ENCODE peak calls at places on chromosome 6, in four cellular contexts. J, Y, N and M are unnamed samples.

GRCh38 chr6:127893541-127893940 is 7.3 kb downstream of the THEMIS start:
- DNase-seq in N (no peak), J (no peak), Y (no peak), M (no peak)

GRCh38 chr6:38138374-38138773 is 318.8 kb downstream of the ZFAND3 start:
- DNase-seq in J (no peak), Y (no peak), N (no peak), M (peak; percentile 72)

GRCh38 chr6:137705166-137706064 is 161.6 kb upstream of the TNFAIP3 start:
- DNase-seq in Y (no peak), N (peak; percentile 85), J (peak; percentile 24), M (peak; percentile 16)

GRCh38 chr6:119446623-119447008 is 97.1 kb upstream of the MAN1A1 start:
- DNase-seq in N (no peak), J (no peak), Y (no peak), M (no peak)

GRCh38 chr6:75210885-75211739 is 5.3 kb upstream of the COL12A1 start:
- DNase-seq in J (no peak), Y (peak; percentile 44), N (no peak), M (no peak)

GRCh38 chr6:109073344-109074235 is 21.1 kb downstream of the SESN1 start:
- DNase-seq in J (peak; percentile 56), Y (peak; percentile 55), N (no peak), M (peak; percentile 38)

GRCh38 chr6:44621846-44622245 is 234.3 kb downstream of the CDC5L start:
- DNase-seq in J (no peak), Y (no peak), N (no peak), M (no peak)

GRCh38 chr6:117399924-117400323 is 25.8 kb downstream of the ROS1 start:
- DNase-seq in J (no peak), Y (peak; percentile 8), N (no peak), M (no peak)

GRCh38 chr6:142058216-142058925 is 74.4 kb upstream of the GJE1 start:
- DNase-seq in J (no peak), Y (no peak), N (no peak), M (no peak)

GRCh38 chr6:15441215-15441868 is 195.5 kb downstream of the JARID2 start:
- DNase-seq in J (peak; percentile 19), N (no peak), Y (peak; percentile 70), M (peak; percentile 9)

GRCh38 chr6:121780325-121781313 is 345.2 kb downstream of the GJA1 start:
- DNase-seq in Y (no peak), N (no peak), J (peak; percentile 8), M (no peak)

GRCh38 chr6:41689171-41690008 is 46.0 kb downstream of the TFEB start:
- DNase-seq in J (no peak), Y (no peak), N (no peak), M (no peak)

GRCh38 chr6:145738265-145738664 is 2.9 kb upstream of the EPM2A start:
- DNase-seq in J (no peak), N (no peak), Y (no peak), M (no peak)
- TF ChIP-seq YY1 in J (no peak), N (no peak), Y (no peak), M (no peak)

GRCh38 chr6:64672651-64673050 is 1034.4 kb downstream of the EYS start:
- DNase-seq in N (no peak), Y (no peak), J (no peak), M (no peak)
- H3K4me3 ChIP-seq in N (no peak overlapping the region), Y (no peak overlapping the region), J (no peak overlapping the region), M (no peak overlapping the region)

GRCh38 chr6:110550353-110550752 is 73.9 kb upstream of the SLC22A16 start:
- DNase-seq in N (no peak), Y (no peak), J (no peak), M (no peak)

GRCh38 chr6:110547266-110547964 is 71.0 kb upstream of the SLC22A16 start:
- DNase-seq in N (no peak), J (peak; percentile 73), Y (no peak), M (no peak)

GRCh38 chr6:110548124-110548847 is 71.9 kb upstream of the SLC22A16 start:
- DNase-seq in N (no peak), Y (no peak), J (no peak), M (no peak)

GRCh38 chr6:110551088-110551487 is 74.7 kb upstream of the SLC22A16 start:
- DNase-seq in N (no peak), J (no peak), Y (no peak), M (no peak)

GRCh38 chr6:110549277-110549676 is 72.9 kb upstream of the SLC22A16 start:
- DNase-seq in N (no peak), Y (no peak), J (no peak), M (no peak)
- H3K27me3 ChIP-seq in N (no peaks in the 10 kb centered on the region), Y (no peaks in the 10 kb centered on the region), J (no peaks in the 10 kb centered on the region), M (no peaks in the 10 kb centered on the region)

GRCh38 chr6:80209434-80209833 is 103.0 kb downstream of the BCKDHB start:
- DNase-seq in J (no peak), Y (no peak), N (no peak), M (no peak)

GRCh38 chr6:80210618-80211017 is 104.1 kb downstream of the BCKDHB start:
- DNase-seq in N (no peak), J (no peak), Y (peak; percentile 42), M (peak; percentile 58)

GRCh38 chr6:80205404-80205803 is 98.9 kb downstream of the BCKDHB start:
- DNase-seq in N (no peak), Y (no peak), J (no peak), M (no peak)

GRCh38 chr6:80203283-80203682 is 96.8 kb downstream of the BCKDHB start:
- DNase-seq in J (no peak), N (no peak), Y (no peak), M (no peak)

GRCh38 chr6:80206758-80207157 is 100.3 kb downstream of the BCKDHB start:
- DNase-seq in J (no peak), N (no peak), Y (no peak), M (no peak)
- TF ChIP-seq YY1 in J (no peak), N (no peak), Y (no peak), M (no peak)

DNA sequence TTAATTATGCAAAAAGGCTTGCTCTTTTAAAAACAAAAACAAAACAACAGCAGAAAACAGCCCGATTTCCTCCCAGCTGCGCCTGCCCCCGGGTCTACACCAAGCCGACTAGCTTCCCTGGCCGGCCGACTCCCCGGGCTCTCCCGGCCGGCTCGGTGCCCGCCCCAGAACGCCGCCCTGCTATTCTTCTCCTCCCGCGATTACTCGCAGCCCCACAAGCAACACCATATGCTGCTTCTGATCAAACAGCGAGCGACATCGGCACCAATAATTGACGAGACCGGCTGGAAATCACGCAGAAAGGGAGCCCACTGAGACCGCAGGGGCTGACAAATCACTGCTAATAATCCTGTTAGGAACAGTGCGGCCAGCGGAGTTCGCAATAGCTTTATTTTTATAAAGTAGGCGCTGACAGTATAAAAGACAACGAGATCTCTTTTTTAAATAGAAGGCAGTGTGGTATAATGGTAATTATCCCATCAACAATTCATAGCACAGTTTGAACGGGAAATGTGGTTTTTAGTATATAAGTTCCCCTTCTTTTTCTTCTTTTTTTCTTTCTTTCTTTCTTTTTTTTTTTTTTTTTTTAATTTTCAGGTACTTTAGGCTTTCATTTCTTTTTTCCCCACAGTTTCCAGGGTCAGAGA is 3.3 kb downstream of the SIM1 start:
- DNase-seq in N (peak; percentile 76), Y (no peak), J (no peak), M (no peak)
- H3K4me3 ChIP-seq in N (no peak overlapping the region), Y (no peak overlapping the region), J (no peak overlapping the region), M (no peak overlapping the region)

DNA sequence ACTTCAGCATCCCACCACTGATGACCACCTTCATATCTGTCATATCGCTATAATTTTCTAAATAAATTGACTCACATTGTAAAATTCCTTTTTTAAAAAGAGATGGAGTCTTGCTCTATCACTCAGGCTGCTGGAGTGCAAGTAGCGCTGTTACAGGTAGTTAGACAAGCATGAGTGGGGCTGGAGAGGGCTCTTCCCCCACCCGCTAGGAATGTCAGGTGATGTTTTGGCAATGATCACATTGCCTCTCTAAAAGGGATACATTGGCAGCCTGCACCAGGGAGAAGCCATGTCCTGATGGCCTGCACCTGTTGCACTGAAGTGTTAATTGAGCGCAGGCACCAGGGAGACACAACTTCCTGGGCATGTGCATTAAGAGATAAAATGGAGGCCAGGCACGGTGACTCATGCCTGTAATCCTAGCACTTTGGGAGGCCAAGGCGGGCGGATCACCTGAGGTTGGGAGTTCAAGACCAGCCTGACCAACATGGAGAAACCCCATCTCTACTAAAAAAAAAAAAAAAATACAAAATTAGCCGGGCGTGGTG is 16.9 kb upstream of the SLC22A16 start:
- DNase-seq in J (no peak), Y (no peak), N (no peak), M (no peak)
- H3K27me3 ChIP-seq in J (no peaks in the 10 kb centered on the region), Y (no peaks in the 10 kb centered on the region), N (no peaks in the 10 kb centered on the region), M (no peaks in the 10 kb centered on the region)

DNA sequence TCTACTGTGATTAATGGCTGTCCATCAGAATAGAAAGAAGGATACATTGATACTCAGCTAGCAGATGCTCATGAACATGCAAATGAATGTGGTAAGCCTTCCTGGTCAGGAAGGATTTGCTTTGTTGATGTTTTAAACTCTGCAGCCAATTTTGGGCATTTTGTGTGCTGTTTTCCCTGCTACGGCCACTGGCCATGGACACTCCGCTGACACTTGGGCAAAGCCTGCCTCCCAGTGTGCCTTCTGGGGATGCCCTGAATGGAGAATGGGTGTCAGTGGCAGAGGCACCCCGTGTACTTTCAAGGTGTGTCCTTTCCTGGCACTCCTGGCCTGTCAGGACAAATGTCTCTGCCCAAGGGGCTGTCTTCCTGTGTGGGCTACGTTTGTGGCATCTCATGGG is 113.1 kb downstream of the SOBP start:
- DNase-seq in Y (no peak), N (no peak), J (no peak), M (no peak)
- TF ChIP-seq YY1 in Y (no peak), N (no peak), J (no peak), M (no peak)

DNA sequence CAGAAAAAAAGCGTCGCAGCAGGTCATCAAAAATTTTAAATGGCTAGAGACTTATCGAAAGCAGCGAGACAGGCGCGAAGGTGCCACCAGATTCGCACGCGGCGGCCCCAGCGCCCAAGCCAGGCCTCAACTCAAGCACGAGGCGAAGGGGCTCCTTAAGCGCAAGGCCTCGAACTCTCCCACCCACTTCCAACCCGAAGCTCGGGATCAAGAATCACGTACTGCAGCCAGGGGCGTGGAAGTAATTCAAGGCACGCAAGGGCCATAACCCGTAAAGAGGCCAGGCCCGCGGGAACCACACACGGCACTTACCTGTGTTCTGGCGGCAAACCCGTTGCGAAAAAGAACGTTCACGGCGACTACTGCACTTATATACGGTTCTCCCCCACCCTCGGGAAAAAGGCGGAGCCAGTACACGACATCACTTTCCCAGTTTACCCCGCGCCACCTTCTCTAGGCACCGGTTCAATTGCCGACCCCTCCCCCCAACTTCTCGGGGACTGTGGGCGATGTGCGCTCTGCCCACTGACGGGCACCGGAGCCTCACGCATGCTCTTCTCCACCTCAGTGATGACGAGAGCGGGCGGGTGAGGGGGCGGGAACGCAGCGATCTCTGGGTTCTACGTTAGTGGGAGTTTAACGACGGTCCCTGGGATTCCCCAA is at the start of gene EEF1A1:
- DNase-seq in N (peak; percentile 97), J (peak; percentile 99), Y (peak; percentile 96), M (peak; percentile 98)
- H3K4me3 ChIP-seq in N (peak within 1 kb of the TSS; percentile 100), J (peak within 1 kb of the TSS; percentile 99), Y (peak within 1 kb of the TSS; percentile 95), M (peak within 1 kb of the TSS; percentile 98)

GRCh38 chr6:105983763-105984162 is 102.4 kb upstream of the PRDM1 start:
- DNase-seq in N (no peak), Y (no peak), J (no peak), M (no peak)
- H3K27me3 ChIP-seq in N (peaks cover 85% of the 10 kb centered on the region), Y (no peaks in the 10 kb centered on the region), J (no peaks in the 10 kb centered on the region), M (peaks cover 91% of the 10 kb centered on the region)